ENCODE peak calls at places on chromosome 4, in six cellular contexts. Q is ACHN; A is left cardiac atrium; P is NCI-H2171 treated with DMSO at 0.1 percent for 48 hours; C is sciatic nerve; T is stimulated activated CD8-positive, alpha-beta memory T cell treated with anti-CD3 and anti-CD28 coated beads, Interleukin-4, amount 100 ng/mL, for 24 hours. E is an unnamed sample.

GRCh38 chr4:186249785-186250739 is 15.9 kb upstream of the F11 start:
- DNase-seq in A (no peak), Q (no peak), P (no peak), C (no peak), T (no peak), E (no peak)

GRCh38 chr4:8725071-8725841 is 132.7 kb downstream of the CPZ start:
- DNase-seq in P (no peak), A (no peak), C (peak), Q (no peak), T (no peak), E (peak)

GRCh38 chr4:150078041-150078995 is at the start of gene DCLK2:
- DNase-seq in P (peak), Q (peak), C (peak), A (peak), T (no peak), E (peak)

GRCh38 chr4:167903291-167903721 is 189.0 kb upstream of the ANXA10 start:
- DNase-seq in C (no peak), Q (no peak), A (no peak), T (no peak), P (no peak), E (no peak)

GRCh38 chr4:85128246-85129204 is 162.0 kb upstream of the WDFY3 start:
- DNase-seq in T (no peak), P (no peak), C (no peak), A (no peak), Q (no peak), E (no peak)

GRCh38 chr4:107930821-107931774 is at the start of gene CYP2U1:
- DNase-seq in T (peak), A (peak), P (peak), C (peak), Q (peak), E (peak)

GRCh38 chr4:13478707-13479106 is 5.4 kb downstream of the RAB28 start:
- DNase-seq in C (no peak), A (no peak), T (no peak), P (no peak), Q (no peak), E (no peak)

GRCh38 chr4:112379306-112379705 is 82.1 kb downstream of the ALPK1 start:
- DNase-seq in T (no peak), Q (no peak), P (no peak), C (no peak), A (no peak), E (no peak)

GRCh38 chr4:79042079-79042674 is 102.9 kb upstream of the PAQR3 start:
- DNase-seq in T (no peak), C (no peak), A (no peak), P (peak), Q (peak), E (peak)

GRCh38 chr4:165343353-165344191 is 16.1 kb downstream of the MSMO1 start:
- DNase-seq in T (no peak), A (no peak), Q (peak), P (peak), C (no peak), E (no peak)

GRCh38 chr4:165448700-165449099 is 69.9 kb downstream of the CPE start:
- DNase-seq in Q (no peak), T (no peak), A (no peak), P (no peak), C (no peak), E (no peak)

GRCh38 chr4:65089666-65090065 is 580.6 kb downstream of the EPHA5 start:
- DNase-seq in Q (no peak), T (no peak), P (no peak), A (no peak), C (no peak), E (no peak)

GRCh38 chr4:95361696-95361965 is 187.1 kb downstream of the UNC5C start:
- DNase-seq in T (no peak), Q (no peak), C (no peak), A (no peak), P (no peak), E (no peak)